ENCODE peak calls at places on chromosomes 1 and 21, in four cellular contexts. One of them, this sample, is unnamed. For H3K4me1, the result is how much of the 10 kb centered on the place peaks cover.

GRCh38 chr1:246214708-246215504 is 292.2 kb downstream of the SMYD3 start:
- DNase-seq in OCI-LY7: peak
- DNase-seq in testis: no peak
- DNase-seq in left ventricle myocardium inferior: no peak
- DNase-seq in this sample: no peak

GRCh38 chr21:30340714-30341573 is 3.5 kb upstream of the KRTAP27-1 start:
- DNase-seq in OCI-LY7: peak
- DNase-seq in testis: peak
- DNase-seq in left ventricle myocardium inferior: no peak
- DNase-seq in this sample: no peak

GRCh38 chr1:211609120-211610024 is 30.4 kb upstream of the SLC30A1 start:
- DNase-seq in testis: no peak
- DNase-seq in OCI-LY7: no peak
- DNase-seq in left ventricle myocardium inferior: no peak
- DNase-seq in this sample: no peak

GRCh38 chr1:119783354-119784126 is 14.8 kb upstream of the HMGCS2 start:
- DNase-seq in testis: no peak
- DNase-seq in left ventricle myocardium inferior: no peak
- DNase-seq in OCI-LY7: no peak
- DNase-seq in this sample: no peak

GRCh38 chr1:247528812-247529474 is 7.3 kb downstream of the OR2C3 start:
- DNase-seq in OCI-LY7: no peak
- DNase-seq in left ventricle myocardium inferior: no peak
- DNase-seq in testis: no peak
- DNase-seq in this sample: no peak

GRCh38 chr1:65002508-65003315 is 36.4 kb upstream of the JAK1 start:
- DNase-seq in left ventricle myocardium inferior: peak
- DNase-seq in testis: peak
- DNase-seq in OCI-LY7: no peak
- DNase-seq in this sample: peak

GRCh38 chr1:30258471-30258870 is 464.9 kb downstream of the MATN1 start:
- DNase-seq in OCI-LY7: no peak
- DNase-seq in left ventricle myocardium inferior: no peak
- DNase-seq in testis: no peak
- DNase-seq in this sample: no peak

GRCh38 chr1:245444971-245445370 is 290.2 kb downstream of the KIF26B start:
- DNase-seq in OCI-LY7: no peak
- DNase-seq in testis: no peak
- DNase-seq in left ventricle myocardium inferior: no peak
- DNase-seq in this sample: no peak

GRCh38 chr1:179251675-179252074 is 22.2 kb upstream of the ABL2 start:
- DNase-seq in OCI-LY7: peak
- DNase-seq in left ventricle myocardium inferior: no peak
- DNase-seq in testis: no peak
- DNase-seq in this sample: peak

GRCh38 chr1:184832517-184832916 is 77.9 kb upstream of the EDEM3 start:
- DNase-seq in OCI-LY7: no peak
- DNase-seq in left ventricle myocardium inferior: no peak
- DNase-seq in testis: no peak
- DNase-seq in this sample: no peak

GRCh38 chr1:66258404-66259105 is 275.4 kb upstream of the SGIP1 start:
- DNase-seq in OCI-LY7: no peak
- DNase-seq in testis: no peak
- DNase-seq in left ventricle myocardium inferior: no peak
- DNase-seq in this sample: no peak

GRCh38 chr1:77424236-77424635 is 142.4 kb downstream of the AK5 start:
- DNase-seq in OCI-LY7: no peak
- DNase-seq in left ventricle myocardium inferior: no peak
- DNase-seq in testis: no peak
- DNase-seq in this sample: no peak

GRCh38 chr1:83508485-83509151 is 490.3 kb downstream of the TTLL7 start:
- DNase-seq in OCI-LY7: no peak
- DNase-seq in left ventricle myocardium inferior: no peak
- DNase-seq in testis: peak
- DNase-seq in this sample: peak

GRCh38 chr1:155261401-155261887 is 716 bp downstream of the SCAMP3 start:
- DNase-seq in OCI-LY7: peak
- DNase-seq in testis: no peak
- DNase-seq in left ventricle myocardium inferior: no peak
- DNase-seq in this sample: no peak

GRCh38 chr1:164605254-164606091 is 46.5 kb downstream of the PBX1 start:
- DNase-seq in OCI-LY7: no peak
- DNase-seq in left ventricle myocardium inferior: no peak
- DNase-seq in testis: no peak
- DNase-seq in this sample: no peak

GRCh38 chr1:108016451-108016920 is 51.5 kb upstream of the VAV3 start:
- DNase-seq in left ventricle myocardium inferior: no peak
- DNase-seq in OCI-LY7: peak
- DNase-seq in testis: no peak
- DNase-seq in this sample: no peak

GRCh38 chr21:42654179-42654912 is 925 bp downstream of the PDE9A start:
- DNase-seq in testis: no peak
- DNase-seq in OCI-LY7: peak
- DNase-seq in left ventricle myocardium inferior: no peak
- DNase-seq in this sample: peak

GRCh38 chr1:159839135-159839849 is 12.6 kb downstream of the SLAMF8 start:
- DNase-seq in OCI-LY7: no peak
- DNase-seq in testis: no peak
- DNase-seq in left ventricle myocardium inferior: no peak
- DNase-seq in this sample: no peak

GRCh38 chr1:7845761-7846160 is 7.1 kb downstream of the UTS2 start:
- DNase-seq in testis: no peak
- DNase-seq in OCI-LY7: no peak
- DNase-seq in left ventricle myocardium inferior: no peak
- DNase-seq in this sample: no peak

GRCh38 chr1:177640687-177641086 is 329.2 kb downstream of the SEC16B start:
- DNase-seq in testis: no peak
- DNase-seq in left ventricle myocardium inferior: no peak
- DNase-seq in OCI-LY7: no peak
- DNase-seq in this sample: no peak

GRCh38 chr1:202578565-202578964 is 131.7 kb downstream of the SYT2 start:
- DNase-seq in left ventricle myocardium inferior: no peak
- DNase-seq in OCI-LY7: no peak
- DNase-seq in testis: no peak
- DNase-seq in this sample: no peak

GRCh38 chr1:202579806-202580205 is 130.4 kb downstream of the SYT2 start:
- DNase-seq in left ventricle myocardium inferior: no peak
- DNase-seq in testis: no peak
- DNase-seq in OCI-LY7: no peak
- DNase-seq in this sample: no peak

GRCh38 chr1:202577381-202577780 is 132.9 kb downstream of the SYT2 start:
- DNase-seq in OCI-LY7: no peak
- DNase-seq in testis: no peak
- DNase-seq in left ventricle myocardium inferior: no peak
- DNase-seq in this sample: no peak

GRCh38 chr1:202576816-202577215 is 133.4 kb downstream of the SYT2 start:
- DNase-seq in left ventricle myocardium inferior: no peak
- DNase-seq in OCI-LY7: no peak
- DNase-seq in testis: no peak
- DNase-seq in this sample: no peak

DNA sequence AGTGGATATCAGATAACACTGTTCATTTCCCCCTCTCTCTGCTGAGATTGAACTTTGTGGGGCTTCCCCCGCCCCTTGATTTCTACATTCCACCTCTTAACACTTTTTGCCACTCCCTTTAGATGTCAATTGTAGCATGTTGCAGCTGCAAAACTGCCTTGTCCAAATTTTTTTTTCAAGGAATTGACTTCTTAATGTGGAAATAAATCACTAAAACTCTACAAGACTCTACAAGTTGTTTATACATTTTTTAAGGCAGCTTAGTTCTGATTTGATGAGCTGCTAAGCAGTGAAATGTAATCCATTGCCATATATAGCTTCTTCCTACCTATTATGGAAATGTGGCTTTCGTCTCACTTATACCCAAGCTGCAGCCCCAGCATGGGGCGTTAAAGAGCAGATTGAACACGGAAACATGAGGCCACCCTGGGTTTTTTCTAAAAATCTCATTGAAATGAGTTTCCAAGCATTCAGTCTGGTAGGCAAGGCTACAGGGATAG is 132.2 kb downstream of the SYT2 start:
- DNase-seq in testis: no peak
- DNase-seq in OCI-LY7: no peak
- DNase-seq in left ventricle myocardium inferior: no peak
- DNase-seq in this sample: no peak
- H3K27ac ChIP-seq in testis: no peak
- H3K27ac ChIP-seq in OCI-LY7: no peak
- H3K27ac ChIP-seq in left ventricle myocardium inferior: peak
- H3K27ac ChIP-seq in this sample: no peak

GRCh38 chr1:234916840-234917239 is 211.8 kb downstream of the TOMM20 start:
- DNase-seq in OCI-LY7: no peak
- DNase-seq in testis: no peak
- DNase-seq in left ventricle myocardium inferior: no peak
- DNase-seq in this sample: no peak

GRCh38 chr1:234919061-234919755 is 209.4 kb downstream of the TOMM20 start:
- DNase-seq in left ventricle myocardium inferior: peak
- DNase-seq in OCI-LY7: no peak
- DNase-seq in testis: peak
- DNase-seq in this sample: no peak

GRCh38 chr1:234920136-234920842 is 208.3 kb downstream of the TOMM20 start:
- DNase-seq in left ventricle myocardium inferior: no peak
- DNase-seq in testis: no peak
- DNase-seq in OCI-LY7: no peak
- DNase-seq in this sample: no peak

GRCh38 chr1:234917495-234918188 is 211.0 kb downstream of the TOMM20 start:
- DNase-seq in testis: no peak
- DNase-seq in left ventricle myocardium inferior: no peak
- DNase-seq in OCI-LY7: no peak
- DNase-seq in this sample: no peak

GRCh38 chr1:234918216-234918841 is 210.3 kb downstream of the TOMM20 start:
- DNase-seq in testis: no peak
- DNase-seq in OCI-LY7: no peak
- DNase-seq in left ventricle myocardium inferior: peak
- DNase-seq in this sample: no peak
- H3K4me1 ChIP-seq in testis: under half
- H3K4me1 ChIP-seq in OCI-LY7: under half
- H3K4me1 ChIP-seq in left ventricle myocardium inferior: half or more
- H3K4me1 ChIP-seq in this sample: under half

GRCh38 chr1:232414100-232414499 is 215.8 kb downstream of the SIPA1L2 start:
- DNase-seq in testis: no peak
- DNase-seq in OCI-LY7: no peak
- DNase-seq in left ventricle myocardium inferior: no peak
- DNase-seq in this sample: no peak
- H3K27ac ChIP-seq in testis: no peak
- H3K27ac ChIP-seq in OCI-LY7: no peak
- H3K27ac ChIP-seq in left ventricle myocardium inferior: no peak
- H3K27ac ChIP-seq in this sample: no peak

DNA sequence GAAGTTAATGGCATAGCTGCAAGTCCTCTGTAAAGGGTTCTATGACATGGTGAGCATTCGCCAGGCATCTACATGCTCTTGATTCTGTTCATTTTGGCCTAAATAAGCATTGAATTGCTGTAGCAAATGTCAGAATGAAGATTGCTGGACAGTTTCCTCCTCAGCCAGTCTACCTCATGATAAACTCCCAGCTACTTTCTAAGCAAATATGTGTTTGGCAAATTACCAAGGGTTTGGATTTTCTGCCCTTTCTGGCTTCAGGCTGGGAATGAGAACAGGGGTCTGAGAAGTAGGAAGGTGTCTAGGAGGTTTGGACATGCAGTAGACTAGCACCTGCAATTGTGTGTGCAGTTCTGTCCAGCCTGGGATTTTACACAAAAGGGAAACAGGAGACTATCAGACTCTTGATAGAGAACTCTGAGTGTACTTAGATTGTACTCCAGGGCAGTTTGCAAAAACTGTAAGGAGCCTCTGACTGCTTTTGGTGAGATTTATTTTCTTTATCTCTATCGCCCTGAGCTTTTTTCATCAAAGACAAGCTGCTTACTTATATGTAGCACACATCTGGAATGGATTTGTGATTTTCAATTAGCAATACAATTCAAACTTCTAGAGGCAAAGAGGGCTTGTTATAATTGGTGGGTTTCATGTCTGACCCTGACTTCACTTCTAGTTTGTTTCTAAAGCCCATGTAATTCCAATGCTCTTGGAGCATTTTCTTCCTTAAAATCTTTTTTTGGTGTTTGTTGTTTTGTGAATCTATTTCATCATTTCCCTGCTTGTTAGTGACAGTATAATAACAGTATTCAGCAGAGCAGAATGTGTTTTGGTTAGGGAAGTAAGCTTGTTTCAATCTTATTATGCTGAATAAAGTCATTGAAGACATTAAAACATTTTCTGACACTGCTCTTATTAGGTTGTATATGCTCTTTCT is 150.8 kb downstream of the VPS13D start:
- DNase-seq in OCI-LY7: no peak
- DNase-seq in left ventricle myocardium inferior: no peak
- DNase-seq in testis: no peak
- DNase-seq in this sample: no peak
- H3K4me1 ChIP-seq in OCI-LY7: under half
- H3K4me1 ChIP-seq in left ventricle myocardium inferior: under half
- H3K4me1 ChIP-seq in testis: under half
- H3K4me1 ChIP-seq in this sample: under half

DNA sequence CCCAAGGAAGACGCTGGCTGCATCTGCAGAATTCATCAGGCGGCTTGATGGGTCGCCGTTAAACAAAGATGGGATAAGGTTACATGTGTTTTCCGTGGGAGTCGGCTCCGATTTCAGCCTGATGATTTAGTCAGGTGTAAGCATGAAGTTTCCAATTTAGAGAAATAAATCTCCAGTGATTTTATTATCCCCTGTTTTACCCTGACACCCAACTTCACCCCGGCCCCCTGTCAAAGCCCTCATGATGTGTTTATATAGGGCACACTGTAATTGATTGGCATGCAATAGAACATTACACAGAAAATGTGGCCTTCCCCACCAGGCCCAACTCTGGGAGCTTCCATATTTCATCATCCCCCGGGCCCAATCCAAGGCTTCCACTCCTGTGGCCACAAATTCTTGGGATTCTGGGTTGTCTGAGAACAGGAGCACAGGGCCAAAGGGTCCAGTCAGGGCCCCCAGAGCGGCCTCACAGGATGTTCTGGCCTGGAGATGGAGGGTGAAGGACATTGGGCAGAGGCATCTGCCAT is 72.5 kb downstream of the FOXD2 start:
- DNase-seq in left ventricle myocardium inferior: no peak
- DNase-seq in testis: no peak
- DNase-seq in OCI-LY7: no peak
- DNase-seq in this sample: no peak
- H3K27ac ChIP-seq in left ventricle myocardium inferior: no peak
- H3K27ac ChIP-seq in testis: no peak
- H3K27ac ChIP-seq in OCI-LY7: no peak
- H3K27ac ChIP-seq in this sample: no peak

GRCh38 chr1:241606544-241606943 is 33.6 kb downstream of the CHML start:
- DNase-seq in testis: no peak
- DNase-seq in OCI-LY7: no peak
- DNase-seq in left ventricle myocardium inferior: no peak
- DNase-seq in this sample: no peak
- H3K4me1 ChIP-seq in testis: under half
- H3K4me1 ChIP-seq in OCI-LY7: under half
- H3K4me1 ChIP-seq in left ventricle myocardium inferior: under half
- H3K4me1 ChIP-seq in this sample: under half

GRCh38 chr1:228393268-228393699 is 13.4 kb downstream of the TRIM11 start:
- DNase-seq in OCI-LY7: peak
- DNase-seq in testis: no peak
- DNase-seq in left ventricle myocardium inferior: peak
- DNase-seq in this sample: no peak
- H3K27ac ChIP-seq in OCI-LY7: no peak
- H3K27ac ChIP-seq in testis: no peak
- H3K27ac ChIP-seq in left ventricle myocardium inferior: peak
- H3K27ac ChIP-seq in this sample: no peak

This sample was measured in CD4-positive, alpha-beta memory T cell.